ENCODE peak calls at places on chromosomes 6 and 20, in four cellular contexts. I, P, S and X are unnamed samples.

GRCh38 chr6:3341467-3341866 is 82.7 kb downstream of the PSMG4 start:
- DNase-seq in I (no peak), S (no peak), P (no peak), X (peak)

GRCh38 chr6:27224729-27225128 is 22.8 kb upstream of the PRSS16 start:
- DNase-seq in P (no peak), I (no peak), S (peak), X (no peak)

GRCh38 chr6:158960046-158960445 is 40.0 kb downstream of the RSPH3 start:
- DNase-seq in I (no peak), S (no peak), P (no peak), X (no peak)

GRCh38 chr6:117389227-117390057 is 36.3 kb downstream of the ROS1 start:
- DNase-seq in P (no peak), S (no peak), I (no peak), X (no peak)

GRCh38 chr6:3259491-3259958 is 778 bp downstream of the PSMG4 start:
- DNase-seq in P (no peak), I (peak), S (no peak), X (peak)

GRCh38 chr6:170082531-170083187 is 208.2 kb downstream of the DLL1 start:
- DNase-seq in I (peak), S (no peak), P (peak), X (no peak)

GRCh38 chr6:71321344-71321743 is 32.7 kb downstream of the OGFRL1 start:
- DNase-seq in S (no peak), I (no peak), P (no peak), X (no peak)

GRCh38 chr6:63997217-63997616 is 361.6 kb downstream of the PHF3 start:
- DNase-seq in P (no peak), I (no peak), S (no peak), X (no peak)

GRCh38 chr6:150208606-150209352 is 65.9 kb downstream of the PPP1R14C start:
- DNase-seq in S (no peak), P (no peak), I (no peak), X (no peak)

GRCh38 chr6:87444362-87444761 is 28.4 kb upstream of the SLC35A1 start:
- DNase-seq in P (no peak), S (no peak), I (no peak), X (peak)

GRCh38 chr20:32333181-32333987 is 24.7 kb upstream of the ASXL1 start:
- DNase-seq in I (no peak), S (peak), P (no peak), X (no peak)

GRCh38 chr6:137705166-137706064 is 161.6 kb upstream of the TNFAIP3 start:
- DNase-seq in S (peak), I (peak), P (peak), X (peak)

GRCh38 chr20:41848180-41848579 is 230.0 kb upstream of the CHD6 start:
- DNase-seq in S (no peak), I (no peak), P (no peak), X (no peak)

GRCh38 chr6:144725731-144726522 is 440.8 kb downstream of the UTRN start:
- DNase-seq in S (peak), I (no peak), P (no peak), X (no peak)

GRCh38 chr20:18276821-18277220 is 11.5 kb upstream of the ZNF133 start:
- DNase-seq in I (peak), S (peak), P (no peak), X (peak)

GRCh38 chr20:18973499-18974173 is 160.1 kb downstream of the SCP2D1 start:
- DNase-seq in I (no peak), S (no peak), P (no peak), X (no peak)

GRCh38 chr6:68634503-68635411 is at the start of gene ADGRB3:
- DNase-seq in P (no peak), I (peak), S (peak), X (peak)

GRCh38 chr6:73340048-73340447 is 14.0 kb downstream of the DPPA5 start:
- DNase-seq in I (no peak), S (no peak), P (no peak), X (no peak)

GRCh38 chr6:131651782-131652181 is 14.7 kb downstream of the ENPP3 start:
- DNase-seq in S (no peak), I (no peak), P (no peak), X (no peak)

GRCh38 chr6:156131221-156131903 is 645.8 kb upstream of the ARID1B start:
- DNase-seq in I (peak), P (no peak), S (peak), X (no peak)

GRCh38 chr6:163393923-163394322 is 20.6 kb upstream of the QKI start:
- DNase-seq in P (no peak), I (no peak), S (no peak), X (no peak)

GRCh38 chr20:35368616-35369423 is 43.0 kb downstream of the UQCC1 start:
- DNase-seq in I (peak), S (no peak), P (no peak), X (no peak)

GRCh38 chr6:35602133-35602946 is 86.4 kb downstream of the FKBP5 start:
- DNase-seq in S (no peak), P (no peak), I (peak), X (peak)

GRCh38 chr20:31517373-31517772 is 3.1 kb downstream of the HM13 start:
- DNase-seq in S (no peak), I (peak), P (no peak), X (peak)

GRCh38 chr20:63378626-63379025 is 17.5 kb upstream of the CHRNA4 start:
- DNase-seq in S (no peak), I (no peak), P (no peak), X (peak)